ENCODE peak calls at places on chromosomes 3 and 15, in five cellular contexts. H, V, U, E and B are unnamed samples. For H3K9me3, the result is how much of the 10 kb centered on the place peaks cover.

GRCh38 chr3:196013587-196014487 is 68.1 kb downstream of the TFRC start:
- DNase-seq in V (no peak), H (no peak), E (no peak), U (no peak), B (no peak)

GRCh38 chr3:66763294-66763693 is 234.8 kb upstream of the KBTBD8 start:
- DNase-seq in H (peak), E (no peak), U (no peak), V (no peak), B (no peak)

GRCh38 chr3:177065285-177066028 is 131.8 kb downstream of the TBL1XR1 start:
- DNase-seq in H (peak), U (no peak), E (no peak), V (no peak), B (no peak)

GRCh38 chr3:56971816-56972215 is 88.6 kb upstream of the SPATA12 start:
- DNase-seq in V (no peak), U (no peak), H (no peak), E (no peak), B (no peak)

GRCh38 chr15:60134609-60135008 is 130.5 kb downstream of the FOXB1 start:
- DNase-seq in E (no peak), H (no peak), U (no peak), V (no peak), B (no peak)

GRCh38 chr3:48301020-48301813 is 32.2 kb downstream of the SPINK8 start:
- DNase-seq in H (peak), U (peak), V (peak), E (peak), B (peak)

GRCh38 chr15:98401029-98401428 is 247.3 kb upstream of the IGF1R start:
- DNase-seq in V (no peak), E (peak), U (peak), H (no peak), B (no peak)

GRCh38 chr3:100175637-100176250 is 61.4 kb upstream of the FILIP1L start:
- DNase-seq in E (no peak), U (no peak), H (no peak), V (no peak), B (no peak)

GRCh38 chr3:46092704-46093085 is 65.4 kb upstream of the XCR1 start:
- DNase-seq in H (no peak), U (no peak), E (no peak), V (no peak), B (no peak)

GRCh38 chr15:69679623-69680228 is 227.1 kb downstream of the RPLP1 start:
- DNase-seq in V (peak), U (no peak), E (no peak), H (no peak), B (no peak)

GRCh38 chr15:76391847-76392246 is 55.3 kb downstream of the ISL2 start:
- DNase-seq in E (no peak), U (no peak), H (peak), V (no peak), B (no peak)

GRCh38 chr3:118846176-118846575 is 188.5 kb downstream of the IGSF11 start:
- DNase-seq in V (no peak), E (no peak), H (no peak), U (no peak), B (no peak)

GRCh38 chr15:47857384-47858168 is 140.3 kb downstream of the SEMA6D start:
- DNase-seq in V (no peak), H (no peak), U (no peak), E (no peak), B (no peak)
- H3K9me3 ChIP-seq in V (under half), H (under half), U (under half), E (under half), B (under half)

GRCh38 chr3:72348357-72348756 is 499.9 kb downstream of the SHQ1 start:
- DNase-seq in V (no peak), E (no peak), H (no peak), U (no peak), B (no peak)
- H3K9me3 ChIP-seq in V (under half), E (under half), H (under half), U (under half), B (under half)

GRCh38 chr3:156873906-156874305 is 47.8 kb downstream of the LEKR1 start:
- DNase-seq in V (no peak), U (no peak), E (no peak), H (no peak), B (no peak)
- H3K9me3 ChIP-seq in V (under half), U (under half), E (half or more), H (under half), B (under half)

GRCh38 chr15:63349621-63350020 is 32.0 kb downstream of the CA12 start:
- DNase-seq in H (no peak), U (no peak), V (no peak), E (no peak), B (no peak)

GRCh38 chr15:63349156-63349555 is 32.5 kb downstream of the CA12 start:
- DNase-seq in V (no peak), H (no peak), E (no peak), U (no peak), B (no peak)

GRCh38 chr15:63345391-63345752 is 36.3 kb downstream of the CA12 start:
- DNase-seq in U (no peak), V (no peak), H (no peak), E (no peak), B (no peak)

GRCh38 chr15:63348392-63348791 is 33.3 kb downstream of the CA12 start:
- DNase-seq in U (no peak), H (peak), V (peak), E (peak), B (no peak)

DNA sequence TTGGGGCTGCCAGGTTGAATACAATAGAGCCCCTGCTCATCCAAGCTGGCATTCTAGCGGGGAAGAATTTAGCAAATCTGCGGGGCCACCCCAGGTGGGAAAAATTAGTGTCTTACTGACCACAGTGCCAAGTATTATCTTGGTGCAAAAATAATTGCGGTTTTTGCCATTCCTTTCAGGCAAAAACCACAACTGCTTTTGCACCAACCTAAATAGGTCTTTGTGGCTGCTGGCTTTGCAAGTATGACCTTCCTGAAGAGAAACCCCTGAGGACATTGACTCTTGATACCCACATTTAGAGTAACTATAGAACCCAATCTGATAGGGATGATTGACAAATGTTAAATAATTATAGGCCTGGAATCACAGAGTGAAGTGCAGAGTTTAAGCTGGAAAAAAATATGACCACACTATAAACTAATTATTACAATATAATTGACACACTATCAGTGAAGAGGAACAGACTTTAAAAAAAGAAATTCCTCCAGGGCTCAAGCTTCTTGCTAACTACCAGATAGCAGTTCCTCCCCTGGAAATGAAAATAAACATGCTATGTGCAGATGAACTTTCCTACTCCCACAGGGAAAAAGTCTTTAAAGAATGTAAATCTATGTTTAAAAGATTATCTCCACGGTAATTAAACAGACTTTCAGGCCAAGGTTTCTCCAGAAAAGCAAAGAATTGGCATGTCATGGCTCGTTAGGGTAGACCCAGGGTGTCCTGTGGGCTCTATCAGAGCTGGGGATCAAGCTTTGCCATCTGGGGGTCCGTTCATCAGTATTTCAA is 34.4 kb downstream of the CA12 start:
- DNase-seq in E (no peak), V (no peak), H (peak), U (no peak), B (no peak)
- H3K9me3 ChIP-seq in E (under half), V (under half), H (under half), U (under half), B (under half)

GRCh38 chr3:158574646-158575045 is 3.7 kb downstream of the MLF1 start:
- DNase-seq in V (no peak), U (no peak), E (no peak), H (no peak), B (no peak)
- H3K9me3 ChIP-seq in V (under half), U (under half), E (under half), H (under half), B (under half)

GRCh38 chr15:27897481-27897880 is 201.6 kb downstream of the OCA2 start:
- DNase-seq in H (no peak), V (no peak), U (no peak), E (no peak), B (no peak)

GRCh38 chr15:27902680-27903385 is 196.3 kb downstream of the OCA2 start:
- DNase-seq in H (no peak), E (no peak), V (no peak), U (no peak), B (no peak)

GRCh38 chr15:27899583-27900295 is 199.4 kb downstream of the OCA2 start:
- DNase-seq in H (no peak), U (no peak), V (no peak), E (no peak), B (no peak)

GRCh38 chr15:27906802-27907201 is 192.3 kb downstream of the OCA2 start:
- DNase-seq in U (no peak), E (no peak), V (no peak), H (no peak), B (no peak)

GRCh38 chr15:27903405-27903804 is 195.7 kb downstream of the OCA2 start:
- DNase-seq in U (no peak), H (no peak), E (no peak), V (no peak), B (no peak)
- H3K9me3 ChIP-seq in U (under half), H (under half), E (under half), V (under half), B (under half)

GRCh38 chr15:25060996-25061620 is 106.3 kb downstream of the SNRPN start:
- DNase-seq in U (no peak), E (no peak), V (no peak), H (no peak), B (peak)

GRCh38 chr15:25058080-25058785 is 103.4 kb downstream of the SNRPN start:
- DNase-seq in U (no peak), H (no peak), E (no peak), V (peak), B (no peak)

GRCh38 chr15:25061808-25062550 is 107.2 kb downstream of the SNRPN start:
- DNase-seq in E (no peak), U (no peak), V (peak), H (no peak), B (no peak)

GRCh38 chr15:25059698-25060471 is 105.1 kb downstream of the SNRPN start:
- DNase-seq in U (no peak), H (no peak), V (peak), E (no peak), B (no peak)

GRCh38 chr15:25060472-25060803 is 105.7 kb downstream of the SNRPN start:
- DNase-seq in H (no peak), U (no peak), V (peak), E (no peak), B (peak)
- H3K9me3 ChIP-seq in H (half or more), U (under half), V (half or more), E (half or more), B (half or more)